ENCODE peak calls at places on chromosomes 11 and 22, in nine cellular contexts. A is activated CD4-positive, CD25-positive, alpha-beta regulatory T cell; O is A549; J is fibroblast of the aortic adventitia; F is hepatic stellate cell; S is NAMALWA; R is upper lobe of right lung; X is posterior cingulate gyrus; U is NCI-H460. Y is an unnamed sample.

GRCh38 chr22:45999379-45999971 is 22.5 kb upstream of the WNT7B start:
- DNase-seq in O (no peak), S (no peak), R (peak), F (no peak), X (no peak), J (no peak), A (no peak), U (no peak), Y (no peak)

GRCh38 chr11:44979536-44980399 is 29.1 kb upstream of the TP53I11 start:
- DNase-seq in A (no peak), X (no peak), O (peak), F (no peak), J (no peak), S (no peak), R (peak), U (no peak), Y (no peak)

GRCh38 chr11:16395601-16396000 is 39.3 kb upstream of the SOX6 start:
- DNase-seq in R (no peak), A (no peak), F (peak), O (no peak), U (no peak), J (no peak), S (no peak), X (no peak), Y (no peak)

GRCh38 chr11:10722307-10722706 is 28.7 kb upstream of the CTR9 start:
- DNase-seq in R (no peak), F (no peak), J (no peak), S (no peak), U (no peak), X (no peak), A (no peak), O (no peak), Y (no peak)

GRCh38 chr11:88414981-88415391 is 77.5 kb upstream of the CTSC start:
- DNase-seq in F (no peak), A (no peak), O (no peak), X (no peak), R (no peak), J (peak), S (no peak), U (no peak), Y (no peak)

GRCh38 chr11:8098361-8098760 is 17.4 kb downstream of the TUB start:
- DNase-seq in F (peak), U (no peak), R (no peak), A (no peak), O (no peak), X (no peak), S (no peak), J (peak), Y (no peak)

GRCh38 chr11:41245704-41246398 is 213.6 kb downstream of the LRRC4C start:
- DNase-seq in O (no peak), S (no peak), A (no peak), F (no peak), J (no peak), U (no peak), X (no peak), R (peak), Y (no peak)

GRCh38 chr11:128341767-128342318 is 245.5 kb downstream of the ETS1 start:
- DNase-seq in J (no peak), X (no peak), F (no peak), A (no peak), S (no peak), O (no peak), R (no peak), U (no peak), Y (no peak)

GRCh38 chr22:46025225-46025972 is 48.4 kb upstream of the WNT7B start:
- DNase-seq in O (no peak), S (no peak), J (no peak), U (no peak), A (no peak), R (peak), X (no peak), F (no peak), Y (no peak)

GRCh38 chr11:89381094-89381493 is 110.1 kb downstream of the NOX4 start:
- DNase-seq in U (no peak), S (no peak), F (peak), J (peak), R (no peak), A (no peak), X (no peak), O (no peak), Y (peak)

GRCh38 chr22:35631597-35631996 is 14.5 kb upstream of the MB start:
- DNase-seq in A (no peak), R (peak), U (peak), X (no peak), J (no peak), O (peak), F (no peak), S (peak), Y (peak)

GRCh38 chr11:124644426-124645280 is 22.0 kb downstream of the TBRG1 start:
- DNase-seq in X (peak), R (peak), U (peak), O (peak), J (peak), F (peak), A (no peak), S (peak), Y (peak)

GRCh38 chr11:83725718-83726117 is 439.6 kb upstream of the CCDC90B start:
- DNase-seq in O (no peak), A (no peak), F (no peak), R (no peak), S (peak), X (no peak), J (peak), U (no peak), Y (no peak)

GRCh38 chr11:132205496-132205895 is 835.1 kb downstream of the NTM start:
- DNase-seq in J (no peak), R (no peak), U (no peak), A (no peak), X (no peak), F (no peak), S (no peak), O (no peak), Y (no peak)

GRCh38 chr22:37045958-37046357 is 5.6 kb upstream of the KCTD17 start:
- DNase-seq in O (peak), A (no peak), S (peak), J (peak), F (peak), X (no peak), R (no peak), U (no peak), Y (peak)

GRCh38 chr11:83403990-83404389 is 117.8 kb upstream of the CCDC90B start:
- DNase-seq in X (no peak), F (no peak), R (no peak), O (no peak), A (no peak), U (no peak), S (no peak), J (no peak), Y (no peak)